ENCODE peak calls at places on chromosomes 5 and 9, in four cellular contexts. One of them, this sample, is unnamed.
A peak's percentile ranks its signal among the peaks of the same experiment; 100 is the strongest.

GRCh38 chr5:146345578-146346366 is 7.1 kb downstream of the POU4F3 start:
- DNase-seq in stomach: no peak
- DNase-seq in cardiac muscle cell: no peak
- DNase-seq in upper lobe of right lung: no peak
- DNase-seq in this sample: no peak

GRCh38 chr5:178462846-178463245 is 127.3 kb downstream of the COL23A1 start:
- DNase-seq in stomach: no peak
- DNase-seq in cardiac muscle cell: no peak
- DNase-seq in upper lobe of right lung: no peak
- DNase-seq in this sample: no peak

GRCh38 chr5:58886315-58887207 is 303.7 kb downstream of the RAB3C start:
- DNase-seq in stomach: peak; percentile 67
- DNase-seq in cardiac muscle cell: peak; percentile 85
- DNase-seq in upper lobe of right lung: peak; percentile 75
- DNase-seq in this sample: peak; percentile 67

GRCh38 chr9:22469928-22470544 is 23.4 kb downstream of the DMRTA1 start:
- DNase-seq in stomach: no peak
- DNase-seq in cardiac muscle cell: peak; percentile 29
- DNase-seq in upper lobe of right lung: no peak
- DNase-seq in this sample: no peak

GRCh38 chr5:53991942-53992341 is 318.4 kb downstream of the ARL15 start:
- DNase-seq in stomach: no peak
- DNase-seq in cardiac muscle cell: peak; percentile 58
- DNase-seq in upper lobe of right lung: no peak
- DNase-seq in this sample: no peak

GRCh38 chr5:139592289-139592688 is 31.1 kb downstream of the UBE2D2 start:
- DNase-seq in stomach: no peak
- DNase-seq in cardiac muscle cell: no peak
- DNase-seq in upper lobe of right lung: no peak
- DNase-seq in this sample: no peak

GRCh38 chr5:96726802-96727201 is 64.6 kb downstream of the CAST start:
- DNase-seq in stomach: no peak
- DNase-seq in cardiac muscle cell: no peak
- DNase-seq in upper lobe of right lung: no peak
- DNase-seq in this sample: no peak

GRCh38 chr5:161278739-161279660 is 267.5 kb downstream of the GABRB2 start:
- DNase-seq in stomach: no peak
- DNase-seq in cardiac muscle cell: no peak
- DNase-seq in upper lobe of right lung: no peak
- DNase-seq in this sample: no peak

GRCh38 chr9:121278535-121279169 is 10.7 kb downstream of the GSN start:
- DNase-seq in stomach: peak; percentile 58
- DNase-seq in cardiac muscle cell: peak; percentile 97
- DNase-seq in upper lobe of right lung: no peak
- DNase-seq in this sample: peak; percentile 33

GRCh38 chr5:61334224-61335196 is 2.5 kb downstream of the ZSWIM6 start:
- DNase-seq in stomach: no peak
- DNase-seq in cardiac muscle cell: peak; percentile 81
- DNase-seq in upper lobe of right lung: no peak
- DNase-seq in this sample: no peak

GRCh38 chr5:172322028-172322965 is 38.7 kb upstream of the UBTD2 start:
- DNase-seq in stomach: no peak
- DNase-seq in cardiac muscle cell: no peak
- DNase-seq in upper lobe of right lung: no peak
- DNase-seq in this sample: no peak

GRCh38 chr9:123364241-123364824 is 8.3 kb downstream of the CRB2 start:
- DNase-seq in stomach: no peak
- DNase-seq in cardiac muscle cell: peak; percentile 88
- DNase-seq in upper lobe of right lung: no peak
- DNase-seq in this sample: no peak

GRCh38 chr9:113522419-113522818 is 58.9 kb downstream of the RGS3 start:
- DNase-seq in stomach: no peak
- DNase-seq in cardiac muscle cell: no peak
- DNase-seq in upper lobe of right lung: no peak
- DNase-seq in this sample: no peak

GRCh38 chr9:137545123-137545522 is 5.1 kb downstream of the PNPLA7 start:
- DNase-seq in stomach: no peak
- DNase-seq in cardiac muscle cell: peak; percentile 62
- DNase-seq in upper lobe of right lung: no peak
- DNase-seq in this sample: no peak

GRCh38 chr5:79727722-79728355 is 38.2 kb downstream of the CMYA5 start:
- DNase-seq in stomach: no peak
- DNase-seq in cardiac muscle cell: peak; percentile 54
- DNase-seq in upper lobe of right lung: no peak
- DNase-seq in this sample: no peak

GRCh38 chr5:4661326-4661725 is 478.8 kb upstream of the ADAMTS16 start:
- DNase-seq in stomach: no peak
- DNase-seq in cardiac muscle cell: no peak
- DNase-seq in upper lobe of right lung: no peak
- DNase-seq in this sample: no peak

GRCh38 chr5:127254729-127255284 is 35.8 kb upstream of the MEGF10 start:
- DNase-seq in stomach: no peak
- DNase-seq in cardiac muscle cell: no peak
- DNase-seq in upper lobe of right lung: no peak
- DNase-seq in this sample: no peak

GRCh38 chr9:101977614-101978210 is 239.3 kb upstream of the GRIN3A start:
- DNase-seq in stomach: no peak
- DNase-seq in cardiac muscle cell: peak; percentile 29
- DNase-seq in upper lobe of right lung: no peak
- DNase-seq in this sample: no peak

GRCh38 chr5:16618138-16618897 is 1.5 kb upstream of the RETREG1 start:
- DNase-seq in stomach: no peak
- DNase-seq in cardiac muscle cell: no peak
- DNase-seq in upper lobe of right lung: no peak
- DNase-seq in this sample: no peak

GRCh38 chr5:133371371-133372155 is 240.8 kb downstream of the FSTL4 start:
- DNase-seq in stomach: no peak
- DNase-seq in cardiac muscle cell: no peak
- DNase-seq in upper lobe of right lung: no peak
- DNase-seq in this sample: no peak

GRCh38 chr5:123425444-123425843 is 2.2 kb upstream of the CEP120 start:
- DNase-seq in stomach: no peak
- DNase-seq in cardiac muscle cell: no peak
- DNase-seq in upper lobe of right lung: no peak
- DNase-seq in this sample: no peak

GRCh38 chr5:123423278-123424149 is at the start of gene CEP120:
- DNase-seq in stomach: peak; percentile 100
- DNase-seq in cardiac muscle cell: peak; percentile 100
- DNase-seq in upper lobe of right lung: peak; percentile 99
- DNase-seq in this sample: peak; percentile 96

GRCh38 chr5:123422433-123423277 is 548 bp downstream of the CEP120 start:
- DNase-seq in stomach: peak; percentile 32
- DNase-seq in cardiac muscle cell: peak; percentile 33
- DNase-seq in upper lobe of right lung: no peak
- DNase-seq in this sample: peak; percentile 38

DNA sequence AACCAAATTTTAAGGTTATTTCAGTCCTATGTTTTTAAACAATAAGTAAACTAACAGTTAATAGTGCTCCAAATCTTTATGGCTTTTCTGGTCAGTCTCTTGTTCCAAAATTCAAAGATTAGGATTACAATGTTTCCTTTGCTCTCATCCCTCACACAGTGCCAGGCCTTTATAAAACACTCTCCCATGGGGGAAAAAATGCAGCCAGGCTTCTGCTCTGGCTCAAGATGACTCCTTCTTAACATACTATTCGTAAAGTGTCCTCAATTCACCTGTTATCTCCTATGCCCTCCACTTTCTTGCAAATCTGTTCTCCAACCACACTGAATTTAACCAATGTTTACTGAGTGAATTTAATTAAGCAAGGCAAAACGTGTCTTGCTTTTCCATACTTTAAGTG is 1.4 kb downstream of the CEP120 start:
- DNase-seq in stomach: no peak
- DNase-seq in cardiac muscle cell: peak; percentile 10
- DNase-seq in upper lobe of right lung: no peak
- DNase-seq in this sample: no peak
- H3K4me1 ChIP-seq in stomach: peaks cover 12% of the 10 kb centered on the region
- H3K4me1 ChIP-seq in cardiac muscle cell: peaks cover 4% of the 10 kb centered on the region
- H3K4me1 ChIP-seq in upper lobe of right lung: peaks cover 21% of the 10 kb centered on the region
- H3K4me1 ChIP-seq in this sample: peaks cover 41% of the 10 kb centered on the region

DNA sequence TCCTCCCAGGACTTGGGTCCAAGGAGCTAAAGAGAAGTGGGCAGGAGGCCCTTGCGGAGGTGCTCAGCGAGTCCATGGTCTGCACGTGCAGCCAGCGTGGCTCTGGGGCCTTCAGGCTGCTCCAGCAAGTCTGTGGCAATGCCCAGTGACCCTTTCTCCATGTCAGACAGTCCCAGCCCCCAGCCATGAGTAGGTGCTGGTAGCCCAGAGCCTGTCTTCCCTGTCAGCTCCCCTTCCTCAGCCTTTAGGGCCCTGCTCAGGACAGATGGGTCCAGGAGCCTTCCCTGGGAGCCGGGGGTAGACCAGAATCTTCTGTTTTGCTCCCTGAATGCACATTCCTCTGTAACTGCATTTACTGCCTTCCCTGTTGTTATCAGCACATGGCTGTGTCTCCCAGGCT is 147.2 kb upstream of the IRX2 start:
- DNase-seq in stomach: no peak
- DNase-seq in cardiac muscle cell: no peak
- DNase-seq in upper lobe of right lung: no peak
- DNase-seq in this sample: no peak
- H3K9me3 ChIP-seq in stomach: peaks cover 4% of the 10 kb centered on the region
- H3K9me3 ChIP-seq in cardiac muscle cell: no peaks in the 10 kb centered on the region
- H3K9me3 ChIP-seq in upper lobe of right lung: no peaks in the 10 kb centered on the region
- H3K9me3 ChIP-seq in this sample: no peaks in the 10 kb centered on the region

GRCh38 chr9:136084191-136084944 is 10.7 kb downstream of the NACC2 start:
- DNase-seq in stomach: no peak
- DNase-seq in cardiac muscle cell: no peak
- DNase-seq in upper lobe of right lung: peak; percentile 59
- DNase-seq in this sample: no peak
- H3K4me1 ChIP-seq in stomach: peaks cover 83% of the 10 kb centered on the region
- H3K4me1 ChIP-seq in cardiac muscle cell: no peaks in the 10 kb centered on the region
- H3K4me1 ChIP-seq in upper lobe of right lung: peaks cover 58% of the 10 kb centered on the region
- H3K4me1 ChIP-seq in this sample: peaks cover 9% of the 10 kb centered on the region

DNA sequence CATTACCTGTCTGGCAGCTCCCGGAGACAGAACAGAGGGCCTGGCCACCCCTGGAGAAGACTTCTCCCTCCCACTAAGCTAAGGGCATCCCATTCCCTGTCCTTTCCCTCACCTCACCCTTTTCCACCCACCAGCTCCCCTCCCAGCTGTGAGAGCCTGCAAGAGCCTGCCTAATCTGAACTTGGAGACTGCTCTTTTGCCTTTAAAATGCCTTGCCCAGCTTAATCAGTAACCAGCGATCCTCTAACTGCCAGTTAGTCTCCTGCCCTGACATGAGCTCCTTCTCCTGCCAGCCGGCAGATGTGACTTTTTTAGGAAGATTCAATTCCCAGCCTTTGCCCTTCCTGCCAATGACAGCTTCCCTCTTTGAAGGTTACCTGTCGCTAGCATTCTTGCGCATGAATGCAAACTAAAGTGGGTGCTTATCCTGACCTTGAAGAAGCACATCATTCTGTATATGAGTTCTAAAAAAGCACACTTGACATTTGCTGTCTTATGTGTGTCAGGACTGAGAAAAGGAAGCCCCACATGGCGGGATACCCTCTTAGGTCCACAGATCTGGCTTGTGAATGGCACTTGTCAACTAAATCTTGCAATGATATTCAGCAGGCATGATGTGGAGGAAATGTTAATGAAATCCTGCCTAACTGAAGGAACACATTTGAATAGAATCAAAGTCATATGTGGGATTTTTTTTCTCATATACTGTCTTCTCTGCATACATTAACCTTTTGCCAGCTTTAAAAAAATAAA is 411.2 kb upstream of the SLC30A5 start:
- DNase-seq in stomach: peak; percentile 27
- DNase-seq in cardiac muscle cell: no peak
- DNase-seq in upper lobe of right lung: no peak
- DNase-seq in this sample: no peak
- H3K9me3 ChIP-seq in stomach: no peaks in the 10 kb centered on the region
- H3K9me3 ChIP-seq in cardiac muscle cell: no peaks in the 10 kb centered on the region
- H3K9me3 ChIP-seq in upper lobe of right lung: no peaks in the 10 kb centered on the region
- H3K9me3 ChIP-seq in this sample: no peaks in the 10 kb centered on the region

DNA sequence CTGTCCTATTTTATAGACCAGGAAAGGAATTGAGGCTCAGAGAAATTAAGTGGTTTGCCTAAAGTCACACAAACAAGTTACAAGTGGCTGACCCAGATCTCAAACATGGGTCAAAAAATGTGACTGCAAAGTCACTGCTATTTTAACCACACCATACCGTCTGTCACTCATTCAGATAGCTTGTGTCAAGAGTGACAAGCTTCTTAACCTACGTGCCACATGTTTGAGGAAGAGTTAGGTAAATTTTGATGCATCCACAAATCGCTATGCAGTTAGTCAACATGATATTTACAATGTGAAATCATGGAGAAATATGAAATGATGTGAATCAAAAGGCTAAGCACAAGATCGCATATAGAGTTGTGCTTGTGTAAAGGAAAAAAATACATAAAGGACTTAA is 22.7 kb upstream of the GNE start:
- DNase-seq in stomach: no peak
- DNase-seq in cardiac muscle cell: no peak
- DNase-seq in upper lobe of right lung: no peak
- DNase-seq in this sample: no peak
- H3K4me1 ChIP-seq in stomach: no peaks in the 10 kb centered on the region
- H3K4me1 ChIP-seq in cardiac muscle cell: no peaks in the 10 kb centered on the region
- H3K4me1 ChIP-seq in upper lobe of right lung: no peaks in the 10 kb centered on the region
- H3K4me1 ChIP-seq in this sample: no peaks in the 10 kb centered on the region

DNA sequence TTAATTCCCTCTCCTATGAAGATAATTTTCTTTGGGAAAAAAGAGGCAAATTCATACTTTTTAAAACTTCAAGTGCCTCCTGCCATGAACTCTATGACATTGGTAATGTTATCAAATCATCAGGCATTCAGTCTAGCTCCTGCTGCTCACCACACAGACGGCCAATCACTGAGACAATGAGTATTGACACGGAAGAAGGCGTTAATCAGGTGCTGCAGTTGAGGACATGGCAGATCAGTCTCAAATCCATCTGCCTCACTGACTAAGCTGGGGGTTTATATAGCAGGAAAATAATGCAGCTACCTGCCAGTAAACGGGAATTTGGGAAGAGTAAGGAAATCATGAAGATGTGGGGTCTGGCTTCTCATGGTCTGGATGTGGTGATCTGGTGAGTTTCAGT is 1087.7 kb downstream of the CDH9 start:
- DNase-seq in stomach: no peak
- DNase-seq in cardiac muscle cell: no peak
- DNase-seq in upper lobe of right lung: no peak
- DNase-seq in this sample: no peak
- H3K9me3 ChIP-seq in stomach: peaks cover 4% of the 10 kb centered on the region
- H3K9me3 ChIP-seq in cardiac muscle cell: no peaks in the 10 kb centered on the region
- H3K9me3 ChIP-seq in upper lobe of right lung: no peaks in the 10 kb centered on the region
- H3K9me3 ChIP-seq in this sample: no peaks in the 10 kb centered on the region